ENCODE peak calls at places on chromosomes 11 and 22, in five cellular contexts. One of them, this sample, is unnamed.
A peak's percentile ranks its signal among the peaks of the same experiment; 100 is the strongest.

GRCh38 chr11:3219281-3219892 is 774 bp upstream of the MRGPRG start:
- DNase-seq in fibroblast of mammary gland: no peak
- DNase-seq in WTC11: peak; percentile 11
- DNase-seq in neural crest cell: no peak
- DNase-seq in CD8-positive, alpha-beta T cell: no peak
- DNase-seq in this sample: no peak

GRCh38 chr11:102121329-102121728 is 11.1 kb downstream of the YAP1 start:
- DNase-seq in fibroblast of mammary gland: no peak
- DNase-seq in WTC11: no peak
- DNase-seq in neural crest cell: no peak
- DNase-seq in CD8-positive, alpha-beta T cell: no peak
- DNase-seq in this sample: no peak

GRCh38 chr11:125253795-125254525 is 89.4 kb downstream of the PKNOX2 start:
- DNase-seq in fibroblast of mammary gland: no peak
- DNase-seq in WTC11: no peak
- DNase-seq in neural crest cell: no peak
- DNase-seq in CD8-positive, alpha-beta T cell: no peak
- DNase-seq in this sample: no peak

GRCh38 chr11:3051435-3052108 is 5.7 kb downstream of the CARS1 start:
- DNase-seq in fibroblast of mammary gland: no peak
- DNase-seq in WTC11: no peak
- DNase-seq in neural crest cell: no peak
- DNase-seq in CD8-positive, alpha-beta T cell: no peak
- DNase-seq in this sample: no peak

GRCh38 chr22:50688448-50688847 is 15.8 kb downstream of the SHANK3 start:
- DNase-seq in fibroblast of mammary gland: no peak
- DNase-seq in WTC11: no peak
- DNase-seq in neural crest cell: no peak
- DNase-seq in CD8-positive, alpha-beta T cell: no peak
- DNase-seq in this sample: no peak

GRCh38 chr11:114082415-114082748 is 22.9 kb downstream of the ZBTB16 start:
- DNase-seq in fibroblast of mammary gland: peak; percentile 66
- DNase-seq in WTC11: no peak
- DNase-seq in neural crest cell: no peak
- DNase-seq in CD8-positive, alpha-beta T cell: no peak
- DNase-seq in this sample: no peak

GRCh38 chr11:121722431-121723256 is 269.9 kb upstream of the SORL1-AS1 start:
- DNase-seq in fibroblast of mammary gland: peak; percentile 89
- DNase-seq in WTC11: peak; percentile 63
- DNase-seq in neural crest cell: peak; percentile 62
- DNase-seq in CD8-positive, alpha-beta T cell: no peak
- DNase-seq in this sample: no peak

GRCh38 chr11:47234669-47235075 is 13.9 kb downstream of the ACP2 start:
- DNase-seq in fibroblast of mammary gland: peak; percentile 45
- DNase-seq in WTC11: no peak
- DNase-seq in neural crest cell: no peak
- DNase-seq in CD8-positive, alpha-beta T cell: peak; percentile 38
- DNase-seq in this sample: peak; percentile 48

GRCh38 chr11:116511684-116512083 is 261.1 kb downstream of the BUD13 start:
- DNase-seq in fibroblast of mammary gland: no peak
- DNase-seq in WTC11: no peak
- DNase-seq in neural crest cell: no peak
- DNase-seq in CD8-positive, alpha-beta T cell: no peak
- DNase-seq in this sample: no peak

GRCh38 chr11:96303067-96303466 is 39.9 kb downstream of the MAML2 start:
- DNase-seq in fibroblast of mammary gland: peak; percentile 81
- DNase-seq in WTC11: no peak
- DNase-seq in neural crest cell: no peak
- DNase-seq in CD8-positive, alpha-beta T cell: no peak
- DNase-seq in this sample: no peak

GRCh38 chr11:71158936-71159335 is 93.4 kb downstream of the SHANK2 start:
- DNase-seq in fibroblast of mammary gland: peak; percentile 8
- DNase-seq in WTC11: no peak
- DNase-seq in neural crest cell: no peak
- DNase-seq in CD8-positive, alpha-beta T cell: no peak
- DNase-seq in this sample: no peak

GRCh38 chr22:45678961-45679912 is 7.6 kb downstream of the ATXN10 start:
- DNase-seq in fibroblast of mammary gland: peak; percentile 89
- DNase-seq in WTC11: no peak
- DNase-seq in neural crest cell: no peak
- DNase-seq in CD8-positive, alpha-beta T cell: no peak
- DNase-seq in this sample: no peak

GRCh38 chr11:76436020-76436419 is 8.8 kb upstream of the EMSY start:
- DNase-seq in fibroblast of mammary gland: no peak
- DNase-seq in WTC11: no peak
- DNase-seq in neural crest cell: no peak
- DNase-seq in CD8-positive, alpha-beta T cell: no peak
- DNase-seq in this sample: no peak

GRCh38 chr11:45647786-45648185 is 17.6 kb downstream of the CHST1 start:
- DNase-seq in fibroblast of mammary gland: no peak
- DNase-seq in WTC11: no peak
- DNase-seq in neural crest cell: no peak
- DNase-seq in CD8-positive, alpha-beta T cell: no peak
- DNase-seq in this sample: no peak

GRCh38 chr11:1750481-1750839 is at the start of gene IFITM10:
- DNase-seq in fibroblast of mammary gland: peak; percentile 35
- DNase-seq in WTC11: peak; percentile 45
- DNase-seq in neural crest cell: no peak
- DNase-seq in CD8-positive, alpha-beta T cell: no peak
- DNase-seq in this sample: no peak

GRCh38 chr11:64011371-64011770 is 24.4 kb upstream of the FLRT1 start:
- DNase-seq in fibroblast of mammary gland: no peak
- DNase-seq in WTC11: no peak
- DNase-seq in neural crest cell: no peak
- DNase-seq in CD8-positive, alpha-beta T cell: no peak
- DNase-seq in this sample: no peak

GRCh38 chr11:44484211-44484610 is 81.3 kb upstream of the CD82 start:
- DNase-seq in fibroblast of mammary gland: peak; percentile 18
- DNase-seq in WTC11: peak; percentile 31
- DNase-seq in neural crest cell: peak; percentile 23
- DNase-seq in CD8-positive, alpha-beta T cell: no peak
- DNase-seq in this sample: no peak

GRCh38 chr11:1574256-1575242 is 2.5 kb upstream of the DUSP8 start:
- DNase-seq in fibroblast of mammary gland: peak; percentile 17
- DNase-seq in WTC11: peak; percentile 66
- DNase-seq in neural crest cell: peak; percentile 57
- DNase-seq in CD8-positive, alpha-beta T cell: peak; percentile 48
- DNase-seq in this sample: peak; percentile 46

GRCh38 chr22:46763051-46763705 is 728 bp downstream of the TBC1D22A start:
- DNase-seq in fibroblast of mammary gland: peak; percentile 20
- DNase-seq in WTC11: no peak
- DNase-seq in neural crest cell: no peak
- DNase-seq in CD8-positive, alpha-beta T cell: no peak
- DNase-seq in this sample: peak; percentile 62

GRCh38 chr11:15655552-15655951 is 540.8 kb downstream of the INSC start:
- DNase-seq in fibroblast of mammary gland: no peak
- DNase-seq in WTC11: no peak
- DNase-seq in neural crest cell: no peak
- DNase-seq in CD8-positive, alpha-beta T cell: no peak
- DNase-seq in this sample: no peak

GRCh38 chr11:69497221-69497787 is 15.8 kb downstream of the LINC01488 start:
- DNase-seq in fibroblast of mammary gland: peak; percentile 94
- DNase-seq in WTC11: no peak
- DNase-seq in neural crest cell: peak; percentile 65
- DNase-seq in CD8-positive, alpha-beta T cell: no peak
- DNase-seq in this sample: no peak

GRCh38 chr11:69495441-69496201 is 14.2 kb downstream of the LINC01488 start:
- DNase-seq in fibroblast of mammary gland: no peak
- DNase-seq in WTC11: no peak
- DNase-seq in neural crest cell: no peak
- DNase-seq in CD8-positive, alpha-beta T cell: no peak
- DNase-seq in this sample: no peak

GRCh38 chr11:69494851-69495250 is 13.4 kb downstream of the LINC01488 start:
- DNase-seq in fibroblast of mammary gland: no peak
- DNase-seq in WTC11: no peak
- DNase-seq in neural crest cell: no peak
- DNase-seq in CD8-positive, alpha-beta T cell: no peak
- DNase-seq in this sample: no peak

GRCh38 chr11:69496202-69496557 is 14.7 kb downstream of the LINC01488 start:
- DNase-seq in fibroblast of mammary gland: no peak
- DNase-seq in WTC11: no peak
- DNase-seq in neural crest cell: no peak
- DNase-seq in CD8-positive, alpha-beta T cell: no peak
- DNase-seq in this sample: no peak

GRCh38 chr11:69496631-69497220 is 15.3 kb downstream of the LINC01488 start:
- DNase-seq in fibroblast of mammary gland: no peak
- DNase-seq in WTC11: no peak
- DNase-seq in neural crest cell: no peak
- DNase-seq in CD8-positive, alpha-beta T cell: no peak
- DNase-seq in this sample: no peak
- TF ChIP-seq CTCF in fibroblast of mammary gland: no peak
- TF ChIP-seq CTCF in WTC11: no peak
- TF ChIP-seq CTCF in neural crest cell: no peak
- TF ChIP-seq CTCF in CD8-positive, alpha-beta T cell: no peak
- TF ChIP-seq CTCF in this sample: no peak

GRCh38 chr22:20588092-20588842 is 80.9 kb downstream of the MED15 start:
- DNase-seq in fibroblast of mammary gland: no peak
- DNase-seq in WTC11: no peak
- DNase-seq in neural crest cell: no peak
- DNase-seq in CD8-positive, alpha-beta T cell: no peak
- DNase-seq in this sample: no peak
- TF ChIP-seq CTCF in fibroblast of mammary gland: no peak
- TF ChIP-seq CTCF in WTC11: no peak
- TF ChIP-seq CTCF in neural crest cell: no peak
- TF ChIP-seq CTCF in CD8-positive, alpha-beta T cell: no peak
- TF ChIP-seq CTCF in this sample: no peak

GRCh38 chr11:133966924-133967598 is 10.3 kb upstream of the IGSF9B start:
- DNase-seq in fibroblast of mammary gland: no peak
- DNase-seq in WTC11: peak; percentile 85
- DNase-seq in neural crest cell: peak; percentile 49
- DNase-seq in CD8-positive, alpha-beta T cell: peak; percentile 47
- DNase-seq in this sample: peak; percentile 36
- TF ChIP-seq CTCF in fibroblast of mammary gland: no peak
- TF ChIP-seq CTCF in WTC11: peak; percentile 15
- TF ChIP-seq CTCF in neural crest cell: peak; percentile 36
- TF ChIP-seq CTCF in CD8-positive, alpha-beta T cell: peak; percentile 65
- TF ChIP-seq CTCF in this sample: peak; percentile 43

GRCh38 chr11:57140568-57140967 is 41.2 kb upstream of the LRRC55 start:
- DNase-seq in fibroblast of mammary gland: no peak
- DNase-seq in WTC11: no peak
- DNase-seq in neural crest cell: no peak
- DNase-seq in CD8-positive, alpha-beta T cell: no peak
- DNase-seq in this sample: no peak

GRCh38 chr11:57144531-57145320 is 37.0 kb upstream of the LRRC55 start:
- DNase-seq in fibroblast of mammary gland: no peak
- DNase-seq in WTC11: no peak
- DNase-seq in neural crest cell: no peak
- DNase-seq in CD8-positive, alpha-beta T cell: no peak
- DNase-seq in this sample: no peak

GRCh38 chr11:57143459-57143858 is 38.3 kb upstream of the LRRC55 start:
- DNase-seq in fibroblast of mammary gland: no peak
- DNase-seq in WTC11: no peak
- DNase-seq in neural crest cell: no peak
- DNase-seq in CD8-positive, alpha-beta T cell: no peak
- DNase-seq in this sample: no peak

GRCh38 chr11:57146301-57146700 is 35.5 kb upstream of the LRRC55 start:
- DNase-seq in fibroblast of mammary gland: no peak
- DNase-seq in WTC11: no peak
- DNase-seq in neural crest cell: no peak
- DNase-seq in CD8-positive, alpha-beta T cell: no peak
- DNase-seq in this sample: no peak

DNA sequence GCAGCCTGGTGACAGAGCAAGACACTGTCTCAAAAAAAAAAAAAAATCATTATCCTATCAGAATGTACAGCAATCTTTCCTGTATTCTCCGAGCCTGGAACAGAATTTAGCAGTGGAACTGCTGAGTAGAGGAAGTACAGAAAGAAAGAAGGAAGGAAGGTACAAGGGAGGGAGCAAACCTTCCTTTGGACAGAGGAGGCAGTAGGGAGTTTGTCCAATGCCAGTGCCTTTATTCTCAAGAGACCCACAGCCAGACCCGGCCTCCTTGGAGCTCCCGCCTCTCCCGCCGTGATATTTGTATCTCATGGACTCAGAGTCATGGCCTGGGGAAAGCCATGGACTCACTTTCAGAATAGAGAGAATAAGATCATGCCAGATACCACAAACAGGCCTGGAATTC is 37.7 kb upstream of the LRRC55 start:
- DNase-seq in fibroblast of mammary gland: no peak
- DNase-seq in WTC11: no peak
- DNase-seq in neural crest cell: no peak
- DNase-seq in CD8-positive, alpha-beta T cell: no peak
- DNase-seq in this sample: no peak
- TF ChIP-seq CTCF in fibroblast of mammary gland: no peak
- TF ChIP-seq CTCF in WTC11: no peak
- TF ChIP-seq CTCF in neural crest cell: no peak
- TF ChIP-seq CTCF in CD8-positive, alpha-beta T cell: no peak
- TF ChIP-seq CTCF in this sample: no peak

DNA sequence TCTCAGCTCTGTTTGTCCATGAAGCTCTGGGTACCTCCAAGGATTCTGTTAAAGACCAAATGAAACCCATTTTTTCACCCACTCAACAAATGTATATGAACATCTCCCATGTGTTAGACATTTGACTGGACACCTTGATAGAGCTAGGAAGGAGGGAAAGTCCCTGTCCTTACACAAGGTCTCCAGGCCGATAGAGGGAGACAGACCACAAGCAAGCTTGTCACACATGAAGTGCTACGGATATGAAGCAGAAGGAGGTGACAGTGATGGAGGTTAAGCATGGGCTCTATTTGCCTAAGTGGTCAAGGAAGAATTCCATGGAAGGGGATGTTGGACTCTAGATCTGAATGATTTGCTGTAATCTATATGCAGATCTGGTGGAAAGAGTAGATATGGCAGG is 138.5 kb downstream of the MYO18B start:
- DNase-seq in fibroblast of mammary gland: no peak
- DNase-seq in WTC11: no peak
- DNase-seq in neural crest cell: no peak
- DNase-seq in CD8-positive, alpha-beta T cell: no peak
- DNase-seq in this sample: no peak
- TF ChIP-seq CTCF in fibroblast of mammary gland: no peak
- TF ChIP-seq CTCF in WTC11: no peak
- TF ChIP-seq CTCF in neural crest cell: no peak
- TF ChIP-seq CTCF in CD8-positive, alpha-beta T cell: no peak
- TF ChIP-seq CTCF in this sample: no peak

GRCh38 chr22:48577014-48577690 is 1250.5 kb downstream of the BRD1 start:
- DNase-seq in fibroblast of mammary gland: no peak
- DNase-seq in WTC11: peak; percentile 32
- DNase-seq in neural crest cell: no peak
- DNase-seq in CD8-positive, alpha-beta T cell: no peak
- DNase-seq in this sample: no peak
- TF ChIP-seq CTCF in fibroblast of mammary gland: no peak
- TF ChIP-seq CTCF in WTC11: peak; percentile 20
- TF ChIP-seq CTCF in neural crest cell: no peak
- TF ChIP-seq CTCF in CD8-positive, alpha-beta T cell: no peak
- TF ChIP-seq CTCF in this sample: no peak

This sample was measured in DND-41.